ENCODE peak calls at places on chromosomes 7 and 10, in seven cellular contexts. M, O, S, I, P, H and R are unnamed samples.

GRCh38 chr10:88874271-88874670 is 5.8 kb upstream of the STAMBPL1 start:
- DNase-seq in S (no peak), P (no peak), O (no peak), M (no peak), I (peak; percentile 55), H (no peak), R (no peak)

GRCh38 chr10:83612746-83613145 is 526.6 kb upstream of the GHITM start:
- DNase-seq in M (no peak), I (no peak), S (no peak), P (no peak), H (no peak), O (no peak), R (no peak)

GRCh38 chr10:28661035-28661434 is 16.3 kb upstream of the BAMBI start:
- DNase-seq in M (no peak), O (no peak), S (peak; percentile 24), I (peak; percentile 85), P (no peak), H (no peak), R (no peak)

GRCh38 chr10:110786172-110786571 is 85.6 kb upstream of the PDCD4 start:
- DNase-seq in P (no peak), H (no peak), O (no peak), S (no peak), I (peak; percentile 32), M (peak; percentile 96), R (no peak)

GRCh38 chr7:2355079-2356008 is 717 bp downstream of the EIF3B start:
- DNase-seq in I (no peak), O (no peak), M (peak; percentile 8), S (peak; percentile 30), P (peak; percentile 18), H (peak; percentile 28), R (no peak)

GRCh38 chr10:79410315-79411094 is 34.9 kb downstream of the ZCCHC24 start:
- DNase-seq in P (no peak), S (peak; percentile 25), I (no peak), O (peak; percentile 49), H (no peak), M (no peak), R (no peak)

GRCh38 chr10:68153473-68154210 is 44.4 kb downstream of the MYPN start:
- DNase-seq in S (no peak), M (no peak), H (peak; percentile 61), P (no peak), O (no peak), I (peak; percentile 99), R (peak; percentile 71)

GRCh38 chr10:8036521-8037198 is 17.8 kb upstream of the GATA3 start:
- DNase-seq in S (no peak), I (no peak), P (no peak), H (no peak), O (no peak), M (no peak), R (no peak)

GRCh38 chr10:5040781-5041470 is 37.3 kb upstream of the AKR1C2 start:
- DNase-seq in I (peak; percentile 7), P (no peak), O (no peak), S (no peak), M (no peak), H (no peak), R (no peak)

GRCh38 chr10:54372164-54372563 is 428.9 kb downstream of the PCDH15 start:
- DNase-seq in I (no peak), S (no peak), M (no peak), H (no peak), P (no peak), O (no peak), R (peak; percentile 15)

GRCh38 chr10:104472957-104473745 is 119.5 kb downstream of the CFAP58 start:
- DNase-seq in M (no peak), P (no peak), O (no peak), I (peak; percentile 4), S (no peak), H (no peak), R (no peak)

GRCh38 chr7:39621261-39621660 is 2.1 kb upstream of the RALA start:
- DNase-seq in S (no peak), P (no peak), M (no peak), I (peak; percentile 97), O (no peak), H (no peak), R (no peak)

GRCh38 chr10:71429929-71430328 is 33.2 kb downstream of the CDH23 start:
- DNase-seq in S (no peak), H (peak; percentile 6), M (no peak), P (no peak), I (no peak), O (no peak), R (no peak)

DNA sequence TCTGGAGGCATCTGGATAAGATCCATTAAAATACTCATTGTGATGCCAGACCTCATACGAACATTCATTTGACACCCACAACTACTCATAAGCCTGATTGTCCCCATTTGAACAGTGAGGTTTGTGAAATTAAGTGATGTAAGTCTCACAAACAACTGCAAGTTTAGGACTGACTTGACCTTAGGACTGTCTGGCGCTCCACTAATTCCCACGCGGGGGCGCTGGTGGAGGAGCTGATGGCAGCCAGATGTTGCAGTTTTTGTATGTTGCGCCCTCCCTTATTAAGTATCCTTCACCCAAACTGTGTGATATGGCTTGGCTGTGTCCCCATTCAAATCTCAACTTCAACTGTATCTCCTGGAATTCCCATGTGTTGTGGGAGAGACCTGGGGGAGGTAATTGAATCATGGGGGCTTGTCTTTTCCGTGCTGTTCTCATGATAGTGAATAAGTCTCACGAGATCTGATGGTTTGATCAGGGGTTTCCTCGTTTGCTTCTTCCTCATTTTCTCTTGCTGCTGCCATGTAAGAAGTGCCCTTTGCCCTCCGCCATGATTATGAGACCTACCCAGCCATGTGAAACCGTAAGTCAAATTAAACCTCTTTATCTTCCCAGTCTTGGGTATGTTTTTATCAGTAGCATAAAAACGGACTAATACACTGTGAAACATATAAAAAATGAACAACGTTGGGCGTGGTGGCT is 20.3 kb upstream of the TIAL1 start:
- DNase-seq in P (no peak), O (no peak), I (no peak), H (no peak), S (peak; percentile 18), M (peak; percentile 6), R (no peak)
- TF ChIP-seq CTCF in P (no peak), O (no peak), I (peak; percentile 24), H (peak; percentile 23), S (no peak), M (no peak), R (no peak)

GRCh38 chr10:95552680-95553342 is 8.4 kb downstream of the SORBS1 start:
- DNase-seq in M (no peak), S (no peak), I (no peak), O (no peak), P (no peak), H (no peak), R (no peak)

GRCh38 chr10:95558593-95559320 is 2.4 kb downstream of the SORBS1 start:
- DNase-seq in I (no peak), P (no peak), H (no peak), S (no peak), M (no peak), O (peak; percentile 20), R (no peak)

GRCh38 chr10:95556994-95557767 is 4.0 kb downstream of the SORBS1 start:
- DNase-seq in H (no peak), M (no peak), I (no peak), P (no peak), S (no peak), O (no peak), R (no peak)

GRCh38 chr10:95550073-95550672 is 11.0 kb downstream of the SORBS1 start:
- DNase-seq in H (no peak), I (no peak), M (no peak), O (no peak), P (no peak), S (no peak), R (no peak)

DNA sequence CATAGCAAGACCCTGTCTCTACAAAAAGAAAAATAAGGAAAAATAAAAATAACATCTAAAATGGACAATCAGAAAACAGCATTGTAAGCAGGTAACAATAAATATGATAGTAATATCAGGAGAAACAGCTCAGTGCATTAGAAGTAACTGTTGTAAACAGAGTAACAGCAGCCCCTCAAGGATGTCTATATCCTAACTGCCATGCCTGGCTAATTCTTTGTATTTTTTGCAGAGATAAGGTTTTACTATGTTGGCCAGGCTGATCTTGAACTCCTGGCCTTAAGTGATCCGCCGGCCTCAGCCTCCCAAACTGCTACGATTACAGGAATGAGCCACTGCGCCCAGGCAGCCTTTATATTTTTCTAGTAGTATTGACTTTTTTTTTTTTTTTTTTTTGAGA is 7.5 kb downstream of the SORBS1 start:
- DNase-seq in P (no peak), H (no peak), S (no peak), I (no peak), M (no peak), O (no peak), R (no peak)
- H3K4me1 ChIP-seq in P (no peaks in the 10 kb centered on the region), H (peaks cover 11% of the 10 kb centered on the region), S (peaks cover 32% of the 10 kb centered on the region), I (no peaks in the 10 kb centered on the region), M (no peaks in the 10 kb centered on the region), O (peaks cover 3% of the 10 kb centered on the region), R (no peaks in the 10 kb centered on the region)

GRCh38 chr7:123581162-123581459 is 20.5 kb upstream of the ASB15 start:
- DNase-seq in I (no peak), H (no peak), P (no peak), S (no peak), O (no peak), M (no peak), R (no peak)

GRCh38 chr7:123583821-123584220 is 17.8 kb upstream of the ASB15 start:
- DNase-seq in H (no peak), I (no peak), S (no peak), O (no peak), M (no peak), P (no peak), R (no peak)

DNA sequence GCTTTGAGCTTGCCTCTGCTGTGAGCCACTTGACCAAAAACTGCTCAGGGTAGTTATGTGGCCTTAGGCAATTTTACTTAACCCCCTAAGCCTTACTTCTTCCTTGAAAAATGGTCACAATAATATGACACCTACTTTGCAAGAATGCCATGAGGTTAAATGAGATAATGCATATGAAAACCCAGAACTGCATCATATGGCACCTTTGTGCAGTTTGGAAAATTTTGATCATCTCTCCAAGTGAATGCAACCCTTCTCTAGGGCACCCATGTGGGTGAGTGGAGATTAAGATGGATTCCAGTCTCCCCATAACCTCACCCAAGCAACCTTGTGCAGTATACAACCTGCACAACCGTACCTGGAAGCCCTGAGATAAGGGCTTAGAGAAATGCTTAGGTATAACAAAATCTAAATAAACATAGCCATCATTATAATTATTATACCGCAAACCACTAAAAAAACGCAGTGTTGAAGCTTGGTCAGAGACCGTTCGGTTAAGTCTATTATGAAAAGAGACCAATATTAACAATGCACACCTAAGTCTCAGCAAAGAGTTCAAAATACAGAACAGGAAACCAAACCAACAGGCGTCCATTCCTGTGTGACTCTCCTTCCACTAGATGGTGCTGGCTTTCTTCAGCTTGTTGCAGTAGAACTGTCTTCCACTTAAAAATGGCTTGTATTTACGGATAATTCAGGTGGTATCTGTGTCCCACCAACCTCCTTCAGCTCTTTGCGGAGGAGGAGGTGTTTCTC is 21.0 kb upstream of the ASB15 start:
- DNase-seq in P (no peak), S (no peak), M (peak; percentile 15), O (no peak), I (peak; percentile 42), H (peak; percentile 27), R (peak; percentile 40)
- TF ChIP-seq CTCF in P (peak; percentile 20), S (peak; percentile 77), M (peak; percentile 53), O (peak; percentile 53), I (peak; percentile 60), H (peak; percentile 57), R (peak; percentile 95)

DNA sequence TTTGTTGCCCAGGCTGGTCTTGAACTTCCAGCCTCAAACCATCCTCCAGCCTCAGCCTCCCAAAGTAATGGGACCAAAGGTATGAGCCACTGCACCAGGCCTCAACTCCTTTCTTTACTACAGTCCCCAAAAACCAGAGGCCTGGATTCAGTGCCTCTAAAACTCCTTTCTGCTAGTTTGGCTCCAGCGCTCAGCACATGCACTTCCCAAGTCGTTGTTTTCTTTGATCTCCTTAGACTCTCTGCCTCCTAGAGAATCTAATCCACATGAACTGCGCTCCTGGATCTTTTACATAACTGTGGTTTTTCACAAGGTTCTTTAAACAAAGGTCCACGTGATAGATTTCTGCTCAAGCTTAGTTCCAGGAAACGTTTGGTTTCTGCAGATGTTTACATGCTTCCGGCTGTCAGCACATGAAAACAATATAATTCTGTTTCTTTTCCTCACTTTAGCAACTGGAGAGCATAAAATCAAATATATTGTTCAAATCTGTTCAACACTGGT is 270.6 kb upstream of the MKLN1 start:
- DNase-seq in P (no peak), I (peak; percentile 86), M (no peak), O (no peak), S (no peak), H (no peak), R (no peak)
- H3K4me1 ChIP-seq in P (peaks cover 75% of the 10 kb centered on the region), I (peaks cover 2% of the 10 kb centered on the region), M (peaks cover 52% of the 10 kb centered on the region), O (peaks cover 9% of the 10 kb centered on the region), S (peaks cover 51% of the 10 kb centered on the region), H (peaks cover 14% of the 10 kb centered on the region), R (peaks cover 5% of the 10 kb centered on the region)